ENCODE peak calls at places on chromosomes 4 and X, in five cellular contexts. F is NCI-H748 treated with DMSO at 0.1 percent for 48 hours, P is AG20443, K is NCI-H446 treated with DMSO at 0.1 percent for 48 hours, A is LoVo. O is an unnamed sample.

GRCh38 chrX:70825366-70825765 is 83.1 kb downstream of the TEX11 start:
- DNase-seq in K (no peak), P (no peak), A (no peak), F (no peak), O (no peak)

GRCh38 chr4:142801966-142802365 is 44.1 kb downstream of the INPP4B start:
- DNase-seq in P (no peak), A (no peak), F (no peak), K (no peak), O (no peak)

GRCh38 chr4:101346312-101346561 is 1.1 kb downstream of the PPP3CA start:
- DNase-seq in A (no peak), P (no peak), F (peak), K (no peak), O (no peak)

GRCh38 chr4:169619958-169620845 is at the start of gene CLCN3:
- DNase-seq in K (peak), P (peak), A (peak), F (peak), O (peak)

GRCh38 chr4:185909959-185910358 is 98.0 kb upstream of the SORBS2 start:
- DNase-seq in A (no peak), F (no peak), K (no peak), P (no peak), O (no peak)

GRCh38 chr4:155444695-155445094 is 67.9 kb upstream of the MAP9 start:
- DNase-seq in A (no peak), F (no peak), K (no peak), P (no peak), O (no peak)

GRCh38 chrX:10965399-10965798 is 145.7 kb upstream of the HCCS start:
- DNase-seq in A (no peak), K (no peak), P (no peak), F (no peak), O (no peak)

GRCh38 chrX:20681691-20682090 is 415.0 kb upstream of the RPS6KA3 start:
- DNase-seq in P (peak), A (no peak), F (no peak), K (no peak), O (no peak)

GRCh38 chr4:145203400-145203799 is 23.0 kb upstream of the OTUD4 start:
- DNase-seq in A (no peak), P (no peak), K (no peak), F (no peak), O (no peak)